ENCODE peak calls at places on chromosomes 13 and 19, in five cellular contexts. S is ovary, N is PC-9, P is gastrocnemius medialis, H is HFF-Myc. K is an unnamed sample.

GRCh38 chr19:10625003-10625761 is at the start of gene SLC44A2:
- DNase-seq in H (no peak), P (peak; percentile 92), N (peak; percentile 95), S (peak; percentile 86), K (peak; percentile 36)

GRCh38 chr19:40754611-40755247 is 3.7 kb downstream of the SNRPA start:
- DNase-seq in N (no peak), P (no peak), S (no peak), H (no peak), K (peak; percentile 36)

GRCh38 chr13:48265217-48265815 is 32.3 kb downstream of the ITM2B start:
- DNase-seq in P (no peak), H (no peak), N (no peak), S (no peak), K (no peak)

GRCh38 chr13:93368705-93369104 is 142.1 kb downstream of the GPC6 start:
- DNase-seq in S (no peak), N (no peak), P (no peak), H (no peak), K (no peak)

GRCh38 chr19:42403586-42403985 is 13.5 kb upstream of the CNFN start:
- DNase-seq in S (no peak), N (no peak), H (no peak), P (no peak), K (no peak)

GRCh38 chr13:87656311-87656710 is 14.9 kb upstream of the SLITRK5 start:
- DNase-seq in N (no peak), H (no peak), S (no peak), P (no peak), K (peak; percentile 7)

GRCh38 chr13:76820759-76821158 is 65.4 kb downstream of the KCTD12 start:
- DNase-seq in S (peak; percentile 36), H (no peak), P (peak; percentile 66), N (no peak), K (peak; percentile 71)

GRCh38 chr19:39671739-39672363 is 16.1 kb downstream of the LGALS16 start:
- DNase-seq in P (no peak), N (peak; percentile 42), H (peak; percentile 19), S (no peak), K (peak; percentile 50)

GRCh38 chr19:426725-427445 is 17.9 kb upstream of the C2CD4C start:
- DNase-seq in N (no peak), H (no peak), S (no peak), P (no peak), K (no peak)

GRCh38 chr19:54190942-54191670 is at the start of gene TSEN34:
- DNase-seq in S (peak; percentile 90), P (no peak), N (peak; percentile 93), H (no peak), K (peak; percentile 70)

GRCh38 chr19:12782424-12783225 is 7.3 kb upstream of the HOOK2 start:
- DNase-seq in N (peak; percentile 76), H (no peak), P (peak; percentile 74), S (peak; percentile 91), K (peak; percentile 82)

GRCh38 chr13:79936368-79937136 is 404.4 kb downstream of the SPRY2 start:
- DNase-seq in N (peak; percentile 63), P (no peak), S (no peak), H (peak; percentile 97), K (peak; percentile 99)

GRCh38 chr13:107117327-107118012 is 549.5 kb upstream of the ARGLU1 start:
- DNase-seq in N (peak; percentile 3), P (no peak), S (no peak), H (no peak), K (no peak)

GRCh38 chr13:44732503-44733098 is 156.5 kb upstream of the TSC22D1 start:
- DNase-seq in N (peak; percentile 90), P (peak; percentile 91), H (no peak), S (no peak), K (no peak)

GRCh38 chr19:28605501-28606268 is 607.3 kb downstream of the UQCRFS1 start:
- DNase-seq in H (no peak), N (no peak), S (no peak), P (no peak), K (no peak)

GRCh38 chr19:45128806-45129205 is 32.0 kb downstream of the NKPD1 start:
- DNase-seq in H (no peak), S (no peak), P (no peak), N (no peak), K (no peak)

GRCh38 chr13:83312194-83312593 is 570.1 kb downstream of the SLITRK1 start:
- DNase-seq in S (no peak), N (no peak), H (no peak), P (no peak), K (no peak)

GRCh38 chr19:23817519-23817918 is 58.8 kb upstream of the ZNF681 start:
- DNase-seq in N (no peak), S (no peak), H (no peak), P (no peak), K (peak; percentile 17)

GRCh38 chr13:52162279-52163101 is 3.1 kb upstream of the NEK3 start:
- DNase-seq in S (no peak), N (no peak), P (no peak), H (no peak), K (peak; percentile 45)

GRCh38 chr13:64099994-64100393 is 2684.3 kb upstream of the PCDH20 start:
- DNase-seq in S (no peak), P (no peak), N (no peak), H (no peak), K (no peak)

GRCh38 chr13:81396172-81396571 is 1055.2 kb upstream of the SPRY2 start:
- DNase-seq in S (no peak), H (no peak), N (no peak), P (no peak), K (no peak)

GRCh38 chr13:42612021-42612765 is 38.2 kb downstream of the TNFSF11 start:
- DNase-seq in N (no peak), P (no peak), H (no peak), S (no peak), K (peak; percentile 34)

GRCh38 chr13:114023716-114024602 is 50.1 kb upstream of the C13orf46 start:
- DNase-seq in S (no peak), P (no peak), N (no peak), H (no peak), K (no peak)

GRCh38 chr19:17538684-17539287 is 16.7 kb upstream of the COLGALT1 start:
- DNase-seq in H (no peak), P (no peak), N (no peak), S (no peak), K (no peak)

GRCh38 chr13:38366954-38367645 is 17.4 kb downstream of the UFM1 start:
- DNase-seq in P (no peak), N (no peak), S (no peak), H (no peak), K (peak; percentile 84)

GRCh38 chr19:43525836-43526771 is 897 bp downstream of the ETHE1 start:
- DNase-seq in S (no peak), H (no peak), P (no peak), N (peak; percentile 26), K (no peak)

GRCh38 chr13:90015565-90016507 is 1331.7 kb upstream of the MIR17HG start:
- DNase-seq in N (no peak), S (no peak), H (no peak), P (no peak), K (no peak)

DNA sequence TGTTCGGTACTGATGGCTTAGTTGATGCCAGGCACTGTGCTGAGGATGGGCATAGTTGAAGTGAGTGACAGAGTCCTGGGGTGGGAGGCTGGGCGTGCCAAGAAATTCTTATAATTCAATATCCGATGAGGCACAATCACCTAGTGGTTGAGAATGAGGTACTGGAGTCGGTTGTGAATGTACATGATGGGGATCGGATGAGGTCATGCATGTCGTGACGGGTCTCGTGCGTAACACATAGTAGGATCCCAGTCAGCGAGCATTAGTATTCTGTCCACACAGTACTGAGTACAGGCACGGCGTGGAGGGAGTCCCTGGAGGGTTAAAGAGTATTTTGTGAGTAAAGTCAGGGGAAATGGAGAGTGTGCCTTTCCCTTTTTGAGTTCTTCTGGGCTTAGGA is 2.8 kb downstream of the SAFB start:
- DNase-seq in S (no peak), P (no peak), H (no peak), N (no peak), K (peak; percentile 64)
- H3K4me3 ChIP-seq in S (no peak overlapping the region), P (no peak overlapping the region), H (peak overlapping the region; percentile 99), N (no peak overlapping the region), K (peak overlapping the region; percentile 3)

GRCh38 chr13:27005976-27006518 is 165.6 kb downstream of the USP12 start:
- DNase-seq in S (no peak), H (no peak), N (no peak), P (no peak), K (no peak)
- H3K4me3 ChIP-seq in S (no peak overlapping the region), H (no peak overlapping the region), N (peak overlapping the region; percentile 61), P (peak overlapping the region; percentile 41), K (no peak overlapping the region)

GRCh38 chr19:35743640-35744306 is 1.4 kb downstream of the U2AF1L4 start:
- DNase-seq in H (no peak), P (no peak), N (no peak), S (no peak), K (no peak)
- H3K4me3 ChIP-seq in H (no peak overlapping the region), P (no peak overlapping the region), N (no peak overlapping the region), S (no peak overlapping the region), K (no peak overlapping the region)

DNA sequence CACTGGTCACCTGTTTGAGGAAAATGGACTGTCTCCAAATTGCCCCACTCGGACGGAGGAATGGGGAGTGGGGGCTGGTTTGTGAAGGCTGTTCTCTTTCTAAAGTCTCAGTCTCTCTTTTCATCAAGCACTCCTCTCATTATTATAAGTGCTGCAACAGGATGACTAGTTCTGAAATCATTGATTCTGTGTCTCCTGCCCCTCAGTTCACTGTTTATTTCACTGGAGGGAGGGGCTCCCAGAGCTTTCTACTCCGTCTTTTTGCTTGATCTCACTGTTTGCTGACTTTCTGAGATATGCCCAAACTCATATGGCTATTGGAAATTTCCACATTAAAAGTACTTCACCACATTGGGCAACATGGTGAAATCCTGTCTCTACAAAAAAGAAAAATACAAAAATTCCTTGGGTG is 20.5 kb upstream of the CD70 start:
- DNase-seq in N (no peak), P (no peak), H (no peak), S (no peak), K (no peak)
- H3K4me3 ChIP-seq in N (no peak overlapping the region), P (no peak overlapping the region), H (no peak overlapping the region), S (no peak overlapping the region), K (no peak overlapping the region)

GRCh38 chr13:109910131-109910530 is 123.7 kb upstream of the IRS2 start:
- DNase-seq in S (peak; percentile 25), H (no peak), P (no peak), N (no peak), K (no peak)

GRCh38 chr13:109899748-109900147 is 113.4 kb upstream of the IRS2 start:
- DNase-seq in P (no peak), N (no peak), S (no peak), H (no peak), K (no peak)

GRCh38 chr13:109900320-109900719 is 113.9 kb upstream of the IRS2 start:
- DNase-seq in S (no peak), P (no peak), H (no peak), N (no peak), K (no peak)

GRCh38 chr13:109900723-109901122 is 114.3 kb upstream of the IRS2 start:
- DNase-seq in H (no peak), N (no peak), P (no peak), S (no peak), K (no peak)

DNA sequence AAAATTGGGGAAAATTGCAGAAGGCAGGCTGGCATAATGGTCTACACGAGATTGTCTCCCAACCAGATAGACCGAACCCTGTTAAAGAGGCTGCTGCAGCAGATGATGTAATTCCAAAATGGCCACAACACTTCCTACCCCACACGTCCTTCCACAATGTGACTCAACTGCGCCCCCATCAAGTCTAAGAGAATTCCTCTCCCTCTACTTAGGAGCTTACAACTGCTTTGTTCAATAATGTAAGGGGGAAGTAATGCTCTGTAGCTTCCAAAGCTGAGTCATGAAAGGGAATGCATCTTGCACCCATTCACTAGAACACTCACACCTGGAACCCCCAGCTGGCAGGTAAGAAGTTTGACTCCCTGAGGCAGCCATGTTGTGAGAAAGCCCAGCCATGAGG is 117.8 kb upstream of the IRS2 start:
- DNase-seq in N (no peak), H (no peak), P (no peak), S (no peak), K (peak; percentile 21)
- H3K4me3 ChIP-seq in N (no peak overlapping the region), H (no peak overlapping the region), P (no peak overlapping the region), S (no peak overlapping the region), K (no peak overlapping the region)